ENCODE peak calls at places on chromosome 9, in nine cellular contexts. One of them, this sample, is unnamed.

GRCh38 chr9:89635007-89635742 is 30.4 kb downstream of the GADD45G start:
- DNase-seq in neural progenitor cell: no peak
- DNase-seq in stomach: peak
- DNase-seq in Calu3: no peak
- DNase-seq in cardiac muscle cell: peak
- DNase-seq in GM13976: no peak
- DNase-seq in choroid plexus epithelial cell: peak
- DNase-seq in PC-3: peak
- DNase-seq in CD8-positive, alpha-beta T cell: no peak
- DNase-seq in this sample: no peak

GRCh38 chr9:33782395-33783152 is 12.8 kb upstream of the PRSS3 start:
- DNase-seq in neural progenitor cell: no peak
- DNase-seq in stomach: no peak
- DNase-seq in Calu3: no peak
- DNase-seq in cardiac muscle cell: peak
- DNase-seq in GM13976: no peak
- DNase-seq in choroid plexus epithelial cell: peak
- DNase-seq in PC-3: peak
- DNase-seq in CD8-positive, alpha-beta T cell: no peak
- DNase-seq in this sample: no peak

GRCh38 chr9:89340332-89340731 is 22.0 kb downstream of the SECISBP2 start:
- DNase-seq in neural progenitor cell: no peak
- DNase-seq in stomach: no peak
- DNase-seq in Calu3: no peak
- DNase-seq in cardiac muscle cell: no peak
- DNase-seq in GM13976: peak
- DNase-seq in choroid plexus epithelial cell: no peak
- DNase-seq in PC-3: no peak
- DNase-seq in CD8-positive, alpha-beta T cell: no peak
- DNase-seq in this sample: no peak

GRCh38 chr9:135743546-135744332 is 41.8 kb downstream of the KCNT1 start:
- DNase-seq in neural progenitor cell: no peak
- DNase-seq in stomach: no peak
- DNase-seq in Calu3: no peak
- DNase-seq in cardiac muscle cell: no peak
- DNase-seq in GM13976: no peak
- DNase-seq in choroid plexus epithelial cell: no peak
- DNase-seq in PC-3: no peak
- DNase-seq in CD8-positive, alpha-beta T cell: no peak
- DNase-seq in this sample: no peak

GRCh38 chr9:84140535-84141101 is 160.0 kb downstream of the RMI1 start:
- DNase-seq in neural progenitor cell: peak
- DNase-seq in stomach: peak
- DNase-seq in Calu3: peak
- DNase-seq in cardiac muscle cell: peak
- DNase-seq in GM13976: peak
- DNase-seq in choroid plexus epithelial cell: peak
- DNase-seq in PC-3: no peak
- DNase-seq in CD8-positive, alpha-beta T cell: no peak
- DNase-seq in this sample: no peak

GRCh38 chr9:91186311-91187101 is 175.2 kb downstream of the AUH start:
- DNase-seq in neural progenitor cell: no peak
- DNase-seq in stomach: peak
- DNase-seq in Calu3: no peak
- DNase-seq in cardiac muscle cell: no peak
- DNase-seq in GM13976: no peak
- DNase-seq in choroid plexus epithelial cell: no peak
- DNase-seq in PC-3: peak
- DNase-seq in CD8-positive, alpha-beta T cell: no peak
- DNase-seq in this sample: no peak

GRCh38 chr9:5835808-5836207 is 2.9 kb upstream of the ERMP1 start:
- DNase-seq in neural progenitor cell: no peak
- DNase-seq in stomach: no peak
- DNase-seq in Calu3: no peak
- DNase-seq in cardiac muscle cell: no peak
- DNase-seq in GM13976: no peak
- DNase-seq in choroid plexus epithelial cell: no peak
- DNase-seq in PC-3: no peak
- DNase-seq in CD8-positive, alpha-beta T cell: no peak
- DNase-seq in this sample: no peak

GRCh38 chr9:38066907-38067610 is 2.0 kb downstream of the SHB start:
- DNase-seq in neural progenitor cell: peak
- DNase-seq in stomach: peak
- DNase-seq in Calu3: no peak
- DNase-seq in cardiac muscle cell: peak
- DNase-seq in GM13976: no peak
- DNase-seq in choroid plexus epithelial cell: peak
- DNase-seq in PC-3: peak
- DNase-seq in CD8-positive, alpha-beta T cell: no peak
- DNase-seq in this sample: no peak

GRCh38 chr9:76757274-76757673 is 7.0 kb upstream of the PCA3 start:
- DNase-seq in neural progenitor cell: no peak
- DNase-seq in stomach: no peak
- DNase-seq in Calu3: no peak
- DNase-seq in cardiac muscle cell: no peak
- DNase-seq in GM13976: no peak
- DNase-seq in choroid plexus epithelial cell: no peak
- DNase-seq in PC-3: no peak
- DNase-seq in CD8-positive, alpha-beta T cell: no peak
- DNase-seq in this sample: no peak

GRCh38 chr9:107397076-107398049 is 92.2 kb downstream of the KLF4 start:
- DNase-seq in neural progenitor cell: no peak
- DNase-seq in stomach: peak
- DNase-seq in Calu3: no peak
- DNase-seq in cardiac muscle cell: peak
- DNase-seq in GM13976: no peak
- DNase-seq in choroid plexus epithelial cell: no peak
- DNase-seq in PC-3: peak
- DNase-seq in CD8-positive, alpha-beta T cell: no peak
- DNase-seq in this sample: no peak

GRCh38 chr9:132041825-132042224 is 37.8 kb downstream of the MED27 start:
- DNase-seq in neural progenitor cell: no peak
- DNase-seq in stomach: no peak
- DNase-seq in Calu3: no peak
- DNase-seq in cardiac muscle cell: no peak
- DNase-seq in GM13976: no peak
- DNase-seq in choroid plexus epithelial cell: no peak
- DNase-seq in PC-3: no peak
- DNase-seq in CD8-positive, alpha-beta T cell: no peak
- DNase-seq in this sample: no peak

GRCh38 chr9:94980947-94981632 is 254.6 kb downstream of the AOPEP start:
- DNase-seq in neural progenitor cell: peak
- DNase-seq in stomach: no peak
- DNase-seq in Calu3: no peak
- DNase-seq in cardiac muscle cell: no peak
- DNase-seq in GM13976: no peak
- DNase-seq in choroid plexus epithelial cell: no peak
- DNase-seq in PC-3: no peak
- DNase-seq in CD8-positive, alpha-beta T cell: no peak
- DNase-seq in this sample: no peak

GRCh38 chr9:37555786-37556185 is 20.4 kb downstream of the FBXO10 start:
- DNase-seq in neural progenitor cell: no peak
- DNase-seq in stomach: no peak
- DNase-seq in Calu3: no peak
- DNase-seq in cardiac muscle cell: peak
- DNase-seq in GM13976: no peak
- DNase-seq in choroid plexus epithelial cell: peak
- DNase-seq in PC-3: no peak
- DNase-seq in CD8-positive, alpha-beta T cell: no peak
- DNase-seq in this sample: no peak

GRCh38 chr9:127963359-127964064 is 17.3 kb downstream of the EEIG1 start:
- DNase-seq in neural progenitor cell: no peak
- DNase-seq in stomach: no peak
- DNase-seq in Calu3: no peak
- DNase-seq in cardiac muscle cell: no peak
- DNase-seq in GM13976: no peak
- DNase-seq in choroid plexus epithelial cell: no peak
- DNase-seq in PC-3: no peak
- DNase-seq in CD8-positive, alpha-beta T cell: no peak
- DNase-seq in this sample: no peak

GRCh38 chr9:34377402-34377741 is 674 bp upstream of the MYORG start:
- DNase-seq in neural progenitor cell: peak
- DNase-seq in stomach: no peak
- DNase-seq in Calu3: peak
- DNase-seq in cardiac muscle cell: no peak
- DNase-seq in GM13976: no peak
- DNase-seq in choroid plexus epithelial cell: peak
- DNase-seq in PC-3: no peak
- DNase-seq in CD8-positive, alpha-beta T cell: no peak
- DNase-seq in this sample: no peak

GRCh38 chr9:83633260-83633659 is 10.3 kb downstream of the IDNK start:
- DNase-seq in neural progenitor cell: no peak
- DNase-seq in stomach: no peak
- DNase-seq in Calu3: no peak
- DNase-seq in cardiac muscle cell: no peak
- DNase-seq in GM13976: no peak
- DNase-seq in choroid plexus epithelial cell: no peak
- DNase-seq in PC-3: no peak
- DNase-seq in CD8-positive, alpha-beta T cell: no peak
- DNase-seq in this sample: no peak

GRCh38 chr9:37026085-37026935 is 7.8 kb downstream of the PAX5 start:
- DNase-seq in neural progenitor cell: peak
- DNase-seq in stomach: no peak
- DNase-seq in Calu3: no peak
- DNase-seq in cardiac muscle cell: no peak
- DNase-seq in GM13976: peak
- DNase-seq in choroid plexus epithelial cell: no peak
- DNase-seq in PC-3: no peak
- DNase-seq in CD8-positive, alpha-beta T cell: no peak
- DNase-seq in this sample: no peak

GRCh38 chr9:123322771-123323481 is 33.1 kb upstream of the CRB2 start:
- DNase-seq in neural progenitor cell: no peak
- DNase-seq in stomach: no peak
- DNase-seq in Calu3: no peak
- DNase-seq in cardiac muscle cell: no peak
- DNase-seq in GM13976: peak
- DNase-seq in choroid plexus epithelial cell: no peak
- DNase-seq in PC-3: no peak
- DNase-seq in CD8-positive, alpha-beta T cell: peak
- DNase-seq in this sample: no peak

GRCh38 chr9:133627341-133627740 is 8.8 kb upstream of the DBH start:
- DNase-seq in neural progenitor cell: no peak
- DNase-seq in stomach: no peak
- DNase-seq in Calu3: no peak
- DNase-seq in cardiac muscle cell: no peak
- DNase-seq in GM13976: no peak
- DNase-seq in choroid plexus epithelial cell: no peak
- DNase-seq in PC-3: no peak
- DNase-seq in CD8-positive, alpha-beta T cell: no peak
- DNase-seq in this sample: no peak

GRCh38 chr9:96453625-96454024 is 3.7 kb downstream of the HABP4 start:
- DNase-seq in neural progenitor cell: peak
- DNase-seq in stomach: no peak
- DNase-seq in Calu3: no peak
- DNase-seq in cardiac muscle cell: peak
- DNase-seq in GM13976: no peak
- DNase-seq in choroid plexus epithelial cell: peak
- DNase-seq in PC-3: peak
- DNase-seq in CD8-positive, alpha-beta T cell: no peak
- DNase-seq in this sample: peak

DNA sequence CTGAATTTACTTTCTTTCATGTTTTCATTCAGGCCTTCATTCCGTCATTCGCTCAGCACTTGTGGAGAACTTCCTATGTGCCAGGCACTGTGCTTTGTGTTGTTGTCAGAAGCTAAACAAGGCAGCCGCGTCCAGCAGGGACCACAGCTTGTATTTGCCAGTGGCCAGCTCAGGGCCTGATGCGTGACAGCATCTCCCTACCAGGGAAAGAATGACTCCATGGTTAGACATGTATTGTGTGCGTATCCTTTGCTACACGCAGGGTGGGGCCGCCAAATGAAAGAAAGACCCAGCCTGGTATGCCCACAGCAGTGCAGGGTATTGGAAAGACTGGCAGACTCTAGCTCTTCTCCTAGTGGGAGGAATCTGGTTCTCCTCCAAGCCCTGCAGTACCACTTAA is 4.7 kb upstream of the COL27A1 start:
- DNase-seq in neural progenitor cell: no peak
- DNase-seq in stomach: no peak
- DNase-seq in Calu3: no peak
- DNase-seq in cardiac muscle cell: no peak
- DNase-seq in GM13976: no peak
- DNase-seq in choroid plexus epithelial cell: no peak
- DNase-seq in PC-3: no peak
- DNase-seq in CD8-positive, alpha-beta T cell: no peak
- DNase-seq in this sample: no peak
- TF ChIP-seq CTCF in neural progenitor cell: no peak
- TF ChIP-seq CTCF in stomach: no peak
- TF ChIP-seq CTCF in Calu3: no peak
- TF ChIP-seq CTCF in cardiac muscle cell: no peak
- TF ChIP-seq CTCF in GM13976: no peak
- TF ChIP-seq CTCF in choroid plexus epithelial cell: no peak
- TF ChIP-seq CTCF in PC-3: no peak
- TF ChIP-seq CTCF in CD8-positive, alpha-beta T cell: no peak
- TF ChIP-seq CTCF in this sample: no peak

DNA sequence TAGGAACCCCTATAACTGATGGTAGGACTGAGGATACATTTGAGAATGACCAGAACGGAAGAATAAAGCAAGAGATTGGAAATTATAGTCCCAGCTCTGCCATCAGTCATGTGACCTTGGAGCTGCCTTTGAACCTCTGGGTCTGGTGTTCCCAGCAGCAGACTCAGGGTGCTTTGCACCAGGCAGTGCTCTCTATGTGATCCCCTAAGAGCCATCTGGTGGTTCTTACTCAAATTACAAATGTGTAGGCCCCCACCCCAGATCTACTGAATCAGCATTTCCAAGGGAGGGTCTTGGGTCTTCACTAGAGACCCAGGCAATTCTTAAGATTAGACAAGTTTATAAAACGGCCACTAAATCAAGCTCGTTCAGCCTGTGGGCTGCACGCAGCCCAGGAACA is 40.2 kb upstream of the PRDM12 start:
- DNase-seq in neural progenitor cell: no peak
- DNase-seq in stomach: no peak
- DNase-seq in Calu3: no peak
- DNase-seq in cardiac muscle cell: no peak
- DNase-seq in GM13976: no peak
- DNase-seq in choroid plexus epithelial cell: no peak
- DNase-seq in PC-3: no peak
- DNase-seq in CD8-positive, alpha-beta T cell: no peak
- DNase-seq in this sample: no peak
- TF ChIP-seq CTCF in neural progenitor cell: peak
- TF ChIP-seq CTCF in stomach: no peak
- TF ChIP-seq CTCF in Calu3: no peak
- TF ChIP-seq CTCF in cardiac muscle cell: no peak
- TF ChIP-seq CTCF in GM13976: no peak
- TF ChIP-seq CTCF in choroid plexus epithelial cell: no peak
- TF ChIP-seq CTCF in PC-3: peak
- TF ChIP-seq CTCF in CD8-positive, alpha-beta T cell: no peak
- TF ChIP-seq CTCF in this sample: no peak

GRCh38 chr9:112717669-112718331 is at the start of gene INIP:
- DNase-seq in neural progenitor cell: peak
- DNase-seq in stomach: peak
- DNase-seq in Calu3: peak
- DNase-seq in cardiac muscle cell: peak
- DNase-seq in GM13976: peak
- DNase-seq in choroid plexus epithelial cell: peak
- DNase-seq in PC-3: peak
- DNase-seq in CD8-positive, alpha-beta T cell: peak
- DNase-seq in this sample: peak
- TF ChIP-seq CTCF in neural progenitor cell: peak
- TF ChIP-seq CTCF in stomach: no peak
- TF ChIP-seq CTCF in Calu3: no peak
- TF ChIP-seq CTCF in cardiac muscle cell: no peak
- TF ChIP-seq CTCF in GM13976: peak
- TF ChIP-seq CTCF in choroid plexus epithelial cell: peak
- TF ChIP-seq CTCF in PC-3: no peak
- TF ChIP-seq CTCF in CD8-positive, alpha-beta T cell: no peak
- TF ChIP-seq CTCF in this sample: peak

GRCh38 chr9:125370786-125371185 is 109.2 kb downstream of the GAPVD1 start:
- DNase-seq in neural progenitor cell: no peak
- DNase-seq in stomach: no peak
- DNase-seq in Calu3: no peak
- DNase-seq in cardiac muscle cell: no peak
- DNase-seq in GM13976: no peak
- DNase-seq in choroid plexus epithelial cell: no peak
- DNase-seq in PC-3: no peak
- DNase-seq in CD8-positive, alpha-beta T cell: no peak
- DNase-seq in this sample: no peak
- TF ChIP-seq CTCF in neural progenitor cell: no peak
- TF ChIP-seq CTCF in stomach: no peak
- TF ChIP-seq CTCF in Calu3: no peak
- TF ChIP-seq CTCF in cardiac muscle cell: no peak
- TF ChIP-seq CTCF in GM13976: no peak
- TF ChIP-seq CTCF in choroid plexus epithelial cell: no peak
- TF ChIP-seq CTCF in PC-3: no peak
- TF ChIP-seq CTCF in CD8-positive, alpha-beta T cell: no peak
- TF ChIP-seq CTCF in this sample: no peak

This sample was measured in LNCaP clone FGC.